ENCODE peak calls at places on chromosomes 7 and 10, in six cellular contexts. C, H, F, S, W and K are unnamed samples.

GRCh38 chr10:7412482-7413251 is 1.8 kb upstream of the SFMBT2 start:
- DNase-seq in C (no peak), H (peak), F (peak), S (peak), W (peak), K (no peak)

GRCh38 chr10:29970576-29970975 is 88.8 kb downstream of the JCAD start:
- DNase-seq in C (peak), H (no peak), F (no peak), S (no peak), W (peak), K (no peak)

GRCh38 chr7:82803411-82803810 is 359.3 kb downstream of the PCLO start:
- DNase-seq in C (no peak), H (no peak), F (no peak), S (no peak), W (no peak), K (no peak)

GRCh38 chr7:136412952-136413351 is 435.8 kb upstream of the MTPN start:
- DNase-seq in C (no peak), H (no peak), F (no peak), S (no peak), W (no peak), K (no peak)

GRCh38 chr7:159022238-159022993 is 122.3 kb downstream of the VIPR2 start:
- DNase-seq in C (no peak), H (no peak), F (no peak), S (no peak), W (no peak), K (no peak)

GRCh38 chr10:74290703-74291102 is 139.7 kb downstream of the ADK start:
- DNase-seq in C (peak), H (no peak), F (no peak), S (no peak), W (peak), K (no peak)

GRCh38 chr7:2017914-2018785 is 214.6 kb downstream of the MAD1L1 start:
- DNase-seq in C (no peak), H (no peak), F (no peak), S (peak), W (no peak), K (no peak)

GRCh38 chr7:133081119-133081604 is 728 bp downstream of the CHCHD3 start:
- DNase-seq in C (no peak), H (no peak), F (peak), S (peak), W (no peak), K (peak)

GRCh38 chr10:119299531-119299930 is 92.2 kb downstream of the GRK5 start:
- DNase-seq in C (no peak), H (no peak), F (no peak), S (no peak), W (no peak), K (peak)

GRCh38 chr7:1591396-1591795 is 21.6 kb upstream of the PSMG3 start:
- DNase-seq in C (no peak), H (no peak), F (no peak), S (peak), W (no peak), K (no peak)

GRCh38 chr7:31758770-31759169 is 71.8 kb downstream of the PPP1R17 start:
- DNase-seq in C (no peak), H (no peak), F (no peak), S (no peak), W (no peak), K (no peak)

GRCh38 chr7:34093276-34093675 is 187.9 kb downstream of the BMPER start:
- DNase-seq in C (no peak), H (no peak), F (no peak), S (no peak), W (no peak), K (no peak)

GRCh38 chr10:122049076-122049475 is 60.1 kb downstream of the TACC2 start:
- DNase-seq in C (no peak), H (no peak), F (no peak), S (no peak), W (no peak), K (no peak)

GRCh38 chr7:30968747-30969603 is 5.2 kb downstream of the GHRHR start:
- DNase-seq in C (no peak), H (no peak), F (no peak), S (peak), W (no peak), K (no peak)

GRCh38 chr10:34526758-34527730 is 288.1 kb downstream of the PARD3 start:
- DNase-seq in C (peak), H (peak), F (peak), S (no peak), W (peak), K (no peak)

GRCh38 chr10:74189999-74190421 is 39.0 kb downstream of the ADK start:
- DNase-seq in C (peak), H (no peak), F (no peak), S (no peak), W (peak), K (peak)

GRCh38 chr10:88114368-88114767 is 250.9 kb downstream of the PTEN start:
- DNase-seq in C (no peak), H (peak), F (peak), S (peak), W (peak), K (peak)
- H2AFZ ChIP-seq in C (no peak), H (no peak), F (peak), S (no peak), W (no peak), K (peak)

DNA sequence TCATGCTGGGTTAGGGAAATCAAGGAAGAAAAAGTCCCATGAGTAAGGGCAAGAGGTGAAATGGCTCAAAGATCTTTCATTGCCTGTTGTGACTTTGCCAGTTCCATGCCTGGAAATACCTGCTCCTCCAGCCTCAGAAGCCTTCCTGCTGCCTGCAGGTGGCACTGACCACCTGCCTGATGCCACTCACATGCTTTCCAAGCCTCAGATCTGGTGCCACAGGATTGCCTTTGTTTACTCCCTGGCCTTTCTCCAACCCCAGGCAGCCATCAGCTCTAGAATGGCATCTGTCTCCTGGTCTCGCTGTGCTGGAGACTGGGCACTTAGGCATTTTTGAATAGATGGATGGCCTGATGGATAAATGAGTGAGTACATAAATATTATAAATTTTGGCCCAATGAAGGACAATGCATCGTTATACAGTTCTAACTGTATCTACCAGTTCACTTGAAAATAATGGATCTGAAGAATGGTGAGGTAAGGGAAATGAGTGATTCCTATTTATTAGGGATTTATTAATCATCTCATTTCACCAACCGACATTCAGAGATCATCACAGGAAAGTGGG is 657.2 kb downstream of the INHBA start:
- DNase-seq in C (no peak), H (peak), F (peak), S (no peak), W (no peak), K (no peak)
- TF ChIP-seq CTCF in C (no peak), H (peak), F (peak), S (peak), W (no peak), K (no peak)

DNA sequence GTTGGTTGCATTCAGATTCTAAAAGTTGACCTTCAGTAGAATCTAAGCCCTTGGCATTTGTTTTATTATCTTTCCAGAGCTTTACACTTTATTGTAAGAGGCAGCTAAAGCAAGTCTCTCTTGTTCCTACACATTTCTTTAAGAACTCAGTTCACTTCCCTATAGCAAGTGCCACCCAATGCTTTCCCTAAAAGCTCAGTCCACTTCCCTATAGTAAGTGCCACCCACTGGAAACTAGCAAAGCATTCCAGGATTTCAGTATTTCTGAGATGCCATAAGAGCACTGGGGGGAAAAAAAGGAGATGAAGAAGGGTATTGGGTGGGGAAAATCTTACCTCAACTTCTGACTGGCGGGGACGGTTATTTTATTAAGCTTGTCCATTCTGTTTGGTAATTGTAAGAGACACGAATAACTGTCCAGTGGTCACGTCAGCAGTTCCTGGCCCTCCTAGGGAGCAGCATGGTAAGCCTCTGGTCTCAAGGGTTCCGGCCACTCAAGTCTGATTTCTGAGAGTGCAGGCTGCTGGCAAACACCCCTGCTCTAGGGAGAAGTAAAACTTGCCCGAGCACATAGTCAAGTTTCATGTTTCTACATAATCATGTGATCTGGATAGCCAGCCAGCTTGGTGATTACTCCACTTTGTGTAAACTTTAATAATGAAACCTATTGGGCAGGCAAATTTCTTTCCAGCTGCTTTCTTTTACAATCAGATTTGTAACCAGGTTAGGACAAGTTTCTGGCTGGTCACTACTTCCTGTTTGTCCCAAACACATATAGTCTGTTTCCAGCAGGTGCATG is at the start of gene BLNK:
- DNase-seq in C (no peak), H (no peak), F (no peak), S (no peak), W (no peak), K (peak)
- H3K9ac ChIP-seq in C (no peak), H (no peak), F (no peak), S (no peak), W (no peak), K (peak)

GRCh38 chr7:45921699-45922519 is 837 bp upstream of the IGFBP3 start:
- DNase-seq in C (peak), H (peak), F (peak), S (peak), W (peak), K (peak)
- H2AFZ ChIP-seq in C (peak), H (no peak), F (peak), S (peak), W (peak), K (peak)